ENCODE peak calls at places on chromosomes 2 and 18, in seven cellular contexts. I is small intestine; V is endothelial cell of umbilical vein; N is hepatocyte; A is CD8-positive, alpha-beta T cell; B is IMR-90; O is CD8-positive, alpha-beta memory T cell. F is an unnamed sample.

GRCh38 chr18:59478591-59478990 is 119.5 kb upstream of the LMAN1 start:
- DNase-seq in N (no peak), O (no peak), A (no peak), B (peak), I (no peak), V (no peak), F (no peak)

GRCh38 chr2:236942554-236942953 is 143.1 kb upstream of the COPS8 start:
- DNase-seq in O (no peak), B (no peak), I (no peak), V (no peak), N (no peak), A (no peak), F (no peak)

GRCh38 chr2:128506127-128506526 is 187.5 kb upstream of the HS6ST1 start:
- DNase-seq in B (no peak), N (no peak), O (no peak), I (no peak), A (no peak), V (no peak), F (no peak)

GRCh38 chr2:53826587-53827397 is 33.0 kb downstream of the GPR75 start:
- DNase-seq in I (no peak), O (no peak), B (peak), A (no peak), N (peak), V (no peak), F (no peak)

GRCh38 chr18:42030586-42031182 is 75.7 kb downstream of the PIK3C3 start:
- DNase-seq in O (no peak), N (peak), A (no peak), B (peak), I (no peak), V (peak), F (no peak)

GRCh38 chr2:239930378-239930777 is 94.8 kb downstream of the NDUFA10 start:
- DNase-seq in I (no peak), B (no peak), N (no peak), O (no peak), A (no peak), V (no peak), F (no peak)

GRCh38 chr2:96832751-96833507 is 10.9 kb downstream of the ANKRD23 start:
- DNase-seq in N (peak), A (no peak), O (no peak), B (peak), V (no peak), I (no peak), F (no peak)

GRCh38 chr2:227406177-227407031 is 18.7 kb upstream of the SCYGR1 start:
- DNase-seq in I (peak), V (peak), B (peak), N (peak), A (no peak), O (no peak), F (peak)

GRCh38 chr2:36697424-36698066 is 1.0 kb downstream of the VIT start:
- DNase-seq in B (peak), I (no peak), A (no peak), O (no peak), V (peak), N (no peak), F (no peak)

GRCh38 chr2:225100856-225101294 is 58.6 kb upstream of the DOCK10 start:
- DNase-seq in A (no peak), O (no peak), B (peak), I (no peak), N (peak), V (peak), F (no peak)

GRCh38 chr2:86372133-86372532 is 34.7 kb upstream of the REEP1 start:
- DNase-seq in A (no peak), I (no peak), N (no peak), V (no peak), O (no peak), B (no peak), F (no peak)

GRCh38 chr2:17620841-17621240 is 80.3 kb downstream of the VSNL1 start:
- DNase-seq in O (no peak), I (no peak), A (no peak), N (no peak), V (peak), B (peak), F (no peak)

GRCh38 chr18:61833387-61833786 is 59.4 kb downstream of the RNF152 start:
- DNase-seq in B (peak), N (no peak), I (no peak), O (no peak), A (no peak), V (peak), F (no peak)

GRCh38 chr2:65379721-65380171 is 52.7 kb downstream of the SPRED2 start:
- DNase-seq in O (no peak), B (no peak), I (peak), N (peak), V (no peak), A (no peak), F (no peak)

GRCh38 chr18:13223341-13224148 is 5.0 kb downstream of the LDLRAD4 start:
- DNase-seq in O (no peak), B (no peak), N (no peak), V (no peak), A (no peak), I (peak), F (no peak)

GRCh38 chr2:96835830-96836229 is 8.0 kb downstream of the ANKRD23 start:
- DNase-seq in N (no peak), V (no peak), A (no peak), I (peak), B (no peak), O (no peak), F (no peak)

GRCh38 chr2:65407240-65407639 is 25.2 kb downstream of the SPRED2 start:
- DNase-seq in I (no peak), O (no peak), B (no peak), V (no peak), N (no peak), A (no peak), F (no peak)

GRCh38 chr2:207772081-207772843 is 2.6 kb upstream of the FZD5 start:
- DNase-seq in N (peak), O (no peak), V (no peak), I (no peak), A (no peak), B (no peak), F (no peak)

GRCh38 chr2:45278345-45279078 is 269.3 kb upstream of the SIX2 start:
- DNase-seq in A (no peak), V (peak), N (no peak), O (no peak), B (peak), I (no peak), F (no peak)

GRCh38 chr2:121128741-121129659 is 156.0 kb downstream of the TFCP2L1 start:
- DNase-seq in O (no peak), N (peak), B (no peak), V (peak), A (no peak), I (peak), F (no peak)

GRCh38 chr2:63018439-63018838 is 32.2 kb upstream of the OTX1 start:
- DNase-seq in V (no peak), N (no peak), O (no peak), I (no peak), A (no peak), B (no peak), F (no peak)

GRCh38 chr18:35816003-35816402 is 156.5 kb upstream of the RMP24 start:
- DNase-seq in V (no peak), O (no peak), N (no peak), B (no peak), I (no peak), A (no peak), F (no peak)

GRCh38 chr18:36809590-36810381 is 19.0 kb downstream of the TPGS2 start:
- DNase-seq in B (peak), O (no peak), I (peak), V (peak), A (peak), N (peak), F (no peak)

GRCh38 chr18:77058186-77058847 is 74.3 kb downstream of the MBP start:
- DNase-seq in B (no peak), A (no peak), V (no peak), O (no peak), I (no peak), N (no peak), F (no peak)

GRCh38 chr2:45637440-45637839 is 14.0 kb upstream of the PRKCE start:
- DNase-seq in O (no peak), V (peak), N (no peak), A (no peak), B (peak), I (no peak), F (no peak)

GRCh38 chr2:163652741-163653140 is 83.1 kb downstream of the FIGN start:
- DNase-seq in N (no peak), V (peak), I (no peak), A (no peak), B (no peak), O (no peak), F (no peak)

GRCh38 chr2:191995285-191995684 is 148.4 kb upstream of the CAVIN2 start:
- DNase-seq in I (no peak), N (no peak), O (no peak), B (peak), V (peak), A (no peak), F (no peak)

GRCh38 chr2:67255933-67256615 is 141.1 kb upstream of the ETAA1 start:
- DNase-seq in I (no peak), N (no peak), B (peak), O (no peak), V (peak), A (no peak), F (no peak)

GRCh38 chr2:18722101-18722500 is 132.7 kb upstream of the NT5C1B start:
- DNase-seq in N (no peak), V (no peak), B (peak), A (no peak), I (no peak), O (no peak), F (no peak)

GRCh38 chr2:70991142-70991541 is 3.5 kb downstream of the TEX261 start:
- DNase-seq in V (no peak), N (peak), B (no peak), A (no peak), I (no peak), O (no peak), F (no peak)

GRCh38 chr2:48454504-48454903 is 75.5 kb upstream of the STON1 start:
- DNase-seq in V (no peak), O (no peak), I (no peak), B (peak), N (no peak), A (no peak), F (no peak)

GRCh38 chr2:169765523-169765922 is 31.9 kb downstream of the KLHL23 start:
- DNase-seq in V (no peak), B (peak), O (no peak), N (peak), I (no peak), A (no peak), F (no peak)

GRCh38 chr2:122255924-122256323 is 500.5 kb downstream of the TSN start:
- DNase-seq in B (no peak), I (no peak), O (no peak), V (peak), A (no peak), N (no peak), F (no peak)

GRCh38 chr2:223576873-223577272 is 25.3 kb downstream of the SCG2 start:
- DNase-seq in A (no peak), O (no peak), B (peak), V (no peak), N (peak), I (no peak), F (no peak)

DNA sequence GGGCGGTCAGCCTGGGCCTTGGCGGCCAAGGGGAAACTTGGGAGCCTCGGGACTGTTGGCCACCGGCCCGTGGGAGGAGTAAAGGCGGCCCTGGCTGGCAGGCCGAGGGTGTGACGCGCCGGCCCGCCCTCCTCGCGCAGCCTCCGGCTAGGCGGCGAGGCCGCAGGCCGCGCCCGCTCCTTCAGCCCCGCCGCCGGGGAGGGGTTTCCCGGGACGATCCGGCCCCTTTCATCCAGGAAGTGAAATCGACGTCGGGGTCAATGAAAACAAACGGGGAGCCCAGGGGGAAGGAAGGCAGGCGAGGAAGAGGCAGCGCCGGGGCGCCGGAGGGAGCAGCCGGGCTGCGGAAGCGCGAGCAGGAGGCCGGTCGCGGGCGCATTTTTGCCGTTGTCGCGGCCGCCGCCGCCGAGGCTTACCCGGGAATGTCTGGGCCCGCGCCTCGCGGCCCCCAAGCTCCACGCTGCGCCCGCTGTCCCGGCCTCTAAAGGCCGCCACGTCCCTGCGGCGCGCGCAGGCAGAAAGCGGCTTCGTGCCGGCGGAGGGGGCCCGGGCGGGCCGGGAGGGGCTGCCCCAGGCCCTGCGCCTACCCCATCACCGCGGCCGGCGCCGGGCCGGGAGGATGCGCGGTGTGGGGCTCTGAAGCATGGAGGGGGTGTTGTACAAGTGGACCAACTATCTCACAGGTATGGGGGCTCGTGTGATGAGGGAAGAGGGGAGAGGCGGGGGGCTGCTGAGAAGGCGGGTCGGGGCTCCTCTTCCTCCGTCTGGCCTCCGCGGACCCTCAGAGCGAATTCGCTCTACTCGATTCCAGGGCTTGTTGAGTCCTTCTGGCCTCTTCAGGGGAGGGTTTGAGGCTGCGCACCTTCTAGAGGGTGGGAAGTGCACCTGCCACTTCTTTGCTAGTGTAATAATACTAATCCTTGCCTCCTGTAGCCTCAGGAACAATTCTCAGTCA is at the start of gene PLEKHA3:
- DNase-seq in O (peak), B (peak), N (peak), V (peak), A (peak), I (peak), F (peak)
- H3K27ac ChIP-seq in O (peak), B (peak), N (peak), V (peak), A (peak), I (peak), F (peak)

GRCh38 chr2:8625399-8626283 is 56.2 kb upstream of the ID2 start:
- DNase-seq in I (peak), V (no peak), N (peak), B (no peak), A (no peak), O (no peak), F (no peak)

GRCh38 chr2:8622924-8623465 is 58.9 kb upstream of the ID2 start:
- DNase-seq in B (no peak), I (no peak), V (no peak), N (no peak), O (no peak), A (no peak), F (no peak)

GRCh38 chr2:8624855-8625398 is 56.9 kb upstream of the ID2 start:
- DNase-seq in B (no peak), O (no peak), N (no peak), V (no peak), A (no peak), I (no peak), F (no peak)

GRCh38 chr2:8623576-8623957 is 58.3 kb upstream of the ID2 start:
- DNase-seq in V (no peak), A (no peak), O (no peak), N (no peak), B (no peak), I (no peak), F (no peak)

DNA sequence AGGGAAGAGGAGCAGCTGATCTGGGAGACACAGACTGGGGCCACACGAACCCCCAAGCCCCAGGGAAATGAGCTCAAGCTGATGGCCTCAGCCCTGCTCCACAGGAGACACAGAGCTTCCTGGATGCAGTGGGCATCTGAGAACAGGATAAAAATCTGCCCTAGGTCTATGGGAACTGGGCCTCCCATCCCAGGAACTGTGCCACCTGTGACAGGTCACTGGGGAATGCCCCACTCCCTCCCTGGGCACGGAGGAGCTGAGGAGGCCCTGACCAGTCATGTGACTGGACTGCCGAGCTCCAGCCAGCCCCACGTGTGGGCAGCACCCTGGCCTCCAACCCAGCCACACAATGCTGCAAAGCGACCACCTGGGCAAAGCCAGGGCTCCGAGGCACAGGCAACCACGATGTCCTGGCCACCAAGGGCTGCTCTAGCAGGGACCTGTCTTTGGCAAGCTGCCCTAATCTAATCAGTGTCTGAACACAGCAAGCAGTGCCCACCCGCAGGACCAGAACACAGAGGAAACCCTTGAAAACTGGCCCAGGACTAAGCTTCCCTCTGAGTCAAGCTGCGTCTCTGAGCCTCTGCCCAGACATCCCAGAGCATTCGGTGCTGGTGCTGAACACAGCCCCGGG is 57.8 kb upstream of the ID2 start:
- DNase-seq in I (no peak), A (no peak), N (no peak), O (no peak), B (no peak), V (no peak), F (no peak)
- H3K4me3 ChIP-seq in I (no peak), A (no peak), N (no peak), O (no peak), B (no peak), V (no peak), F (no peak)

GRCh38 chr2:215500466-215500865 is 64.6 kb upstream of the FN1 start:
- DNase-seq in O (no peak), I (no peak), B (no peak), A (no peak), V (no peak), N (no peak), F (no peak)
- H3K27ac ChIP-seq in O (no peak), I (no peak), B (no peak), A (no peak), V (no peak), N (no peak), F (peak)

DNA sequence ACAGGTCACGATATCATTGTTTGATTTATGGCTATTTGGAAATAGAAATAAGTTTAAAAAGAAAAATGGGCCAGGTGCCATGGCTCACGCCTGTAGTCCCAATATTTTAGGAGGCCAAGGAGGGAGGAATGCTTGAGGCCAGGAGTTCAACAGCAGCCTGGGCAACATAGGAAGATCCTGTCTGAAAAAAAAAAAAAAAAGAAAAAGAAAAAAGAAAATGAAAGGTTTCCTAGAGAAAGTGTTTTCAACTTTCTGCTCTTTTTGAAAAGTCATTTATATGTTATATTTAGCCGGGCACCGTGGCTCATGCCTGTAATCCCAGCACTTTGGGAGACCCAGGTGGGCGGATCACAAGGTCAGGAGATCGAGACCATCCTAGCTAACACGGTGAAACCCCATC is 3.2 kb downstream of the NDUFB3 start:
- DNase-seq in N (no peak), B (no peak), A (no peak), O (no peak), I (no peak), V (no peak), F (no peak)
- H3K4me3 ChIP-seq in N (no peak), B (no peak), A (no peak), O (no peak), I (no peak), V (no peak), F (no peak)

GRCh38 chr18:21559195-21559594 is 41.3 kb downstream of the ESCO1 start:
- DNase-seq in N (no peak), I (no peak), A (no peak), V (no peak), O (no peak), B (no peak), F (no peak)
- H3K27ac ChIP-seq in N (no peak), I (no peak), A (no peak), V (no peak), O (no peak), B (no peak), F (no peak)

GRCh38 chr2:231714639-231715498 is 6.5 kb downstream of the PTMA start:
- DNase-seq in A (peak), I (peak), B (no peak), O (peak), V (peak), N (peak), F (no peak)
- H3K4me3 ChIP-seq in A (no peak), I (no peak), B (no peak), O (no peak), V (no peak), N (no peak), F (no peak)

F was measured in thoracic aorta.